ENCODE peak calls at places on chromosomes 6 and 20, in seven cellular contexts. J is IMR-90; F is stomach; U is activated B cell treated with CpG ODN at 0.5 μM for 24 hours; Q is SK-N-SH; G is CD8-positive, alpha-beta T cell; B is ascending aorta. D is an unnamed sample.

GRCh38 chr6:17156966-17157365 is 55.1 kb downstream of the STMND1 start:
- DNase-seq in J (no peak), U (no peak), B (no peak), F (no peak), Q (no peak), G (no peak), D (no peak)

GRCh38 chr6:188821-189655 is 103.2 kb upstream of the DUSP22 start:
- DNase-seq in G (peak; percentile 70), B (peak; percentile 41), Q (peak; percentile 82), F (peak; percentile 85), J (peak; percentile 79), U (peak; percentile 63), D (peak; percentile 82)

GRCh38 chr6:130293800-130294199 is 71.0 kb upstream of the SAMD3 start:
- DNase-seq in G (no peak), Q (peak; percentile 11), J (peak; percentile 77), U (no peak), B (no peak), F (no peak), D (peak; percentile 5)

GRCh38 chr20:33674294-33675126 is at the start of gene NECAB3:
- DNase-seq in G (peak; percentile 42), U (peak; percentile 77), J (peak; percentile 59), F (peak; percentile 90), B (no peak), Q (peak; percentile 96), D (peak; percentile 81)

GRCh38 chr6:168915242-168915641 is 338.4 kb downstream of the THBS2 start:
- DNase-seq in J (no peak), Q (no peak), B (no peak), U (no peak), G (no peak), F (no peak), D (no peak)

GRCh38 chr20:62123450-62124118 is 1.3 kb downstream of the LSM14B start:
- DNase-seq in G (no peak), Q (no peak), B (no peak), J (peak; percentile 51), F (no peak), U (no peak), D (no peak)

GRCh38 chr20:35947489-35947888 is 6.8 kb downstream of the SCAND1 start:
- DNase-seq in G (peak; percentile 5), U (no peak), Q (peak; percentile 58), B (no peak), J (peak; percentile 4), F (no peak), D (no peak)

GRCh38 chr20:58634121-58634817 is 16.8 kb upstream of the STX16 start:
- DNase-seq in Q (no peak), U (no peak), F (no peak), G (no peak), B (no peak), J (peak; percentile 92), D (no peak)

GRCh38 chr20:51596656-51597388 is 54.3 kb upstream of the NFATC2 start:
- DNase-seq in J (no peak), G (no peak), B (no peak), Q (no peak), F (no peak), U (no peak), D (no peak)

GRCh38 chr6:150320450-150320849 is 48.4 kb upstream of the IYD start:
- DNase-seq in G (no peak), Q (no peak), B (no peak), F (peak; percentile 58), U (no peak), J (no peak), D (no peak)

GRCh38 chr6:22765015-22765414 is 195.6 kb downstream of the HDGFL1 start:
- DNase-seq in B (no peak), F (no peak), G (no peak), Q (no peak), J (peak; percentile 61), U (no peak), D (no peak)

GRCh38 chr20:57412347-57413029 is 21.3 kb downstream of the RBM38 start:
- DNase-seq in U (no peak), J (no peak), B (no peak), Q (no peak), G (no peak), F (no peak), D (no peak)

GRCh38 chr6:16684896-16685554 is 76.2 kb downstream of the ATXN1 start:
- DNase-seq in Q (no peak), F (no peak), U (peak; percentile 45), J (peak; percentile 82), G (peak; percentile 14), B (no peak), D (no peak)

GRCh38 chr6:148037496-148037895 is 305.1 kb upstream of the SASH1 start:
- DNase-seq in J (peak; percentile 50), G (no peak), B (no peak), U (no peak), F (no peak), Q (no peak), D (no peak)

GRCh38 chr20:63309261-63310071 is 16.5 kb downstream of the COL20A1 start:
- DNase-seq in U (no peak), G (no peak), B (no peak), Q (peak; percentile 95), J (peak; percentile 24), F (peak; percentile 36), D (peak; percentile 64)

GRCh38 chr6:34240329-34241248 is 3.9 kb downstream of the HMGA1 start:
- DNase-seq in F (no peak), Q (no peak), B (no peak), U (no peak), G (no peak), J (no peak), D (no peak)

GRCh38 chr20:56380375-56380774 is 11.6 kb downstream of the AURKA start:
- DNase-seq in Q (no peak), U (no peak), F (no peak), B (no peak), G (no peak), J (peak; percentile 88), D (no peak)

GRCh38 chr6:139981066-139981624 is 606.7 kb upstream of the CITED2 start:
- DNase-seq in G (no peak), Q (no peak), B (no peak), U (no peak), F (no peak), J (no peak), D (no peak)

GRCh38 chr20:805713-806112 is 27.8 kb upstream of the FAM110A start:
- DNase-seq in U (no peak), Q (no peak), F (no peak), B (no peak), J (peak; percentile 12), G (no peak), D (no peak)

GRCh38 chr6:134267917-134268361 is 50.0 kb downstream of the SGK1 start:
- DNase-seq in U (no peak), Q (no peak), F (no peak), B (no peak), J (no peak), G (no peak), D (peak; percentile 35)

GRCh38 chr6:103142902-103143301 is 1716.8 kb downstream of the HACE1 start:
- DNase-seq in B (no peak), U (no peak), G (no peak), Q (peak; percentile 20), J (no peak), F (no peak), D (no peak)

GRCh38 chr6:2970753-2971419 is 481 bp downstream of the SERPINB6 start:
- DNase-seq in U (no peak), F (peak; percentile 78), B (no peak), J (peak; percentile 49), G (peak; percentile 54), Q (peak; percentile 91), D (no peak)

GRCh38 chr6:97586344-97586743 is 303.3 kb upstream of the MMS22L start:
- DNase-seq in F (no peak), J (peak; percentile 49), U (no peak), Q (peak; percentile 16), G (no peak), B (no peak), D (no peak)

DNA sequence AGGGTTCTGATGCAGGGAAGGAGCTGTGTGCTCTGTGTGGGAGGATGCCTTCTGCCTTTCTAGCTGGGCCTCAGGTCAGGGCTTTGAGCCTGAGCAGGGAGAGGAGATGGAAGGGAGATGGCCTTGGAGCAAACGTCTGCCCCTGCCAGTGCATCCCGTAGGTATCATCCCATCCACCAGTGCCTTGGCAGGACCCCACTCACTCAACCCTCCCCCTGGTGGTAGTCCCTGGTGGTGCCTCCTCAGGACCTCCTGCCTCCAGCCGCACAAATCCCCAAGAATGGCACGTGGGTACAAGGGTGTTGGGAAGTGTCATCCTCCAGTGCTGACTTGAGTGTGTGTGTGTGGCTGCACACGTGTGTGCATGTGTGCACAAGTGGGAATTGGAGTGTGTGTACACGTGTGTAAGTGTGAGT is 23.1 kb upstream of the MICB start:
- DNase-seq in Q (peak; percentile 49), U (no peak), B (no peak), G (no peak), F (no peak), J (no peak), D (no peak)
- TF ChIP-seq CTCF in Q (peak; percentile 37), U (no peak), B (peak; percentile 14), G (peak; percentile 17), F (no peak), J (peak; percentile 14), D (peak; percentile 37)

GRCh38 chr20:50281831-50282591 is 91.4 kb downstream of the CEBPB start:
- DNase-seq in G (no peak), U (no peak), J (no peak), Q (no peak), F (no peak), B (no peak), D (peak; percentile 12)
- TF ChIP-seq CTCF in G (no peak), U (no peak), J (no peak), Q (peak; percentile 40), F (no peak), B (no peak), D (peak; percentile 21)

DNA sequence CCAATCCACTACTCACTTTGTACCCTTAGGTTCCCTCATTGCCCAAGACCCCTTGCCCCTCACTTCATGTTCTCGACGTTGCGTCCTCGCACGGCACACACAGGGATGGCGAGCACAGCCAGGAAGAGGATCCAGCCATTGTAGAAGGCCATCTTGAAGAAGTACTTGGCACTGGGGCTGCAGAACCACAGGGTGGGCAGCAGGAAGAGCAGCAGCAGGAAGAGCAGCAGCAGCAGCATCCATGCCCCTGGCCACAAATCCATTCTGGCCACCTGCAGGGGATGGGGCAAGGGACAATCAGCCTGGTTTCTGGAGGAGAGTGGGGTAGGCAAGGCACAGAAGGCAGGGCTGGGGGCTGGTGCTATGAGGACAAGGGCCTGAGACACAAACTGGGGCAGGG is 4.7 kb downstream of the AGPAT1 start:
- DNase-seq in J (no peak), B (no peak), Q (no peak), F (no peak), G (no peak), U (no peak), D (no peak)
- TF ChIP-seq CTCF in J (no peak), B (no peak), Q (no peak), F (no peak), G (no peak), U (no peak), D (no peak)

GRCh38 chr6:44169154-44169553 is 10.5 kb downstream of the CAPN11 start:
- DNase-seq in U (no peak), G (no peak), F (peak; percentile 55), J (no peak), B (no peak), Q (no peak), D (no peak)

GRCh38 chr6:44169886-44170570 is 11.4 kb downstream of the CAPN11 start:
- DNase-seq in G (no peak), B (no peak), J (no peak), Q (no peak), F (no peak), U (no peak), D (no peak)

GRCh38 chr6:44176130-44176934 is 17.7 kb downstream of the CAPN11 start:
- DNase-seq in J (no peak), Q (peak; percentile 3), U (no peak), B (no peak), F (no peak), G (no peak), D (no peak)

GRCh38 chr6:44171899-44172546 is 13.4 kb downstream of the CAPN11 start:
- DNase-seq in F (no peak), Q (no peak), G (no peak), J (no peak), B (no peak), U (no peak), D (no peak)

GRCh38 chr6:44172759-44173500 is 14.3 kb downstream of the CAPN11 start:
- DNase-seq in U (peak; percentile 63), G (peak; percentile 74), B (peak; percentile 61), Q (peak; percentile 88), J (peak; percentile 65), F (peak; percentile 92), D (peak; percentile 88)
- TF ChIP-seq CTCF in U (no peak), G (peak; percentile 82), B (peak; percentile 93), Q (peak; percentile 90), J (peak; percentile 91), F (peak; percentile 95), D (peak; percentile 90)

D was measured in neural crest cell.